ENCODE peak calls at places on chromosome 1, in nine cellular contexts. J is IMR-90, O is colonic mucosa, Q is cardiac muscle cell, A is MM.1S, C is adrenal gland, U is OCI-LY7, X is stomach, L is tibial artery. W is an unnamed sample.

GRCh38 chr1:211606914-211607751 is 28.2 kb upstream of the SLC30A1 start:
- DNase-seq in J (no peak), O (no peak), Q (peak; percentile 88), A (peak; percentile 86), C (peak; percentile 52), U (peak; percentile 73), X (no peak), L (no peak), W (no peak)

GRCh38 chr1:177907000-177907399 is 62.9 kb downstream of the SEC16B start:
- DNase-seq in J (no peak), O (no peak), Q (no peak), A (no peak), C (no peak), U (no peak), X (no peak), L (no peak), W (no peak)

GRCh38 chr1:162384601-162385279 is 3.2 kb downstream of the C1orf226 start:
- DNase-seq in J (no peak), O (no peak), Q (no peak), A (no peak), C (no peak), U (no peak), X (no peak), L (peak; percentile 44), W (no peak)

GRCh38 chr1:15196807-15197530 is 43.4 kb downstream of the TMEM51 start:
- DNase-seq in J (no peak), O (peak; percentile 90), Q (no peak), A (no peak), C (peak; percentile 7), U (no peak), X (peak; percentile 79), L (no peak), W (no peak)

GRCh38 chr1:149888999-149889289 is 10.4 kb upstream of the BOLA1 start:
- DNase-seq in J (peak; percentile 52), O (peak; percentile 34), Q (peak; percentile 71), A (no peak), C (peak; percentile 52), U (no peak), X (peak; percentile 28), L (peak; percentile 63), W (no peak)

GRCh38 chr1:16491056-16491675 is 22.9 kb downstream of the RNU1-1 start:
- DNase-seq in J (no peak), O (no peak), Q (no peak), A (no peak), C (no peak), U (no peak), X (peak; percentile 4), L (peak; percentile 35), W (no peak)

GRCh38 chr1:205542367-205542766 is 37.9 kb downstream of the CDK18 start:
- DNase-seq in J (no peak), O (peak; percentile 16), Q (no peak), A (no peak), C (no peak), U (no peak), X (peak; percentile 25), L (peak; percentile 64), W (no peak)

GRCh38 chr1:94864821-94865220 is 44.7 kb downstream of the SLC44A3 start:
- DNase-seq in J (peak; percentile 39), O (no peak), Q (no peak), A (no peak), C (peak; percentile 45), U (no peak), X (no peak), L (no peak), W (no peak)

GRCh38 chr1:23159963-23160877 is 8.4 kb downstream of the LUZP1 start:
- DNase-seq in J (no peak), O (no peak), Q (no peak), A (no peak), C (no peak), U (no peak), X (no peak), L (no peak), W (no peak)

GRCh38 chr1:198934414-198934813 is 295.6 kb downstream of the PTPRC start:
- DNase-seq in J (no peak), O (no peak), Q (no peak), A (no peak), C (no peak), U (no peak), X (no peak), L (no peak), W (no peak)

GRCh38 chr1:19448491-19449439 is 36.6 kb downstream of the CAPZB start:
- DNase-seq in J (peak; percentile 93), O (peak; percentile 56), Q (peak; percentile 89), A (no peak), C (peak; percentile 65), U (no peak), X (no peak), L (peak; percentile 82), W (no peak)

GRCh38 chr1:166464333-166464732 is 297.5 kb upstream of the FAM78B start:
- DNase-seq in J (no peak), O (no peak), Q (no peak), A (no peak), C (no peak), U (no peak), X (no peak), L (no peak), W (no peak)

GRCh38 chr1:3093928-3094626 is 25.1 kb downstream of the PRDM16 start:
- DNase-seq in J (no peak), O (no peak), Q (no peak), A (no peak), C (no peak), U (no peak), X (no peak), L (no peak), W (no peak)

GRCh38 chr1:77538956-77539509 is 143.4 kb downstream of the ZZZ3 start:
- DNase-seq in J (peak; percentile 93), O (no peak), Q (peak; percentile 85), A (no peak), C (no peak), U (no peak), X (no peak), L (no peak), W (peak; percentile 84)

GRCh38 chr1:31571340-31572295 is 4.7 kb upstream of the TINAGL1 start:
- DNase-seq in J (no peak), O (peak; percentile 16), Q (no peak), A (no peak), C (peak; percentile 16), U (peak; percentile 27), X (no peak), L (no peak), W (no peak)

GRCh38 chr1:52697795-52698674 is at the start of gene COA7:
- DNase-seq in J (peak; percentile 71), O (peak; percentile 92), Q (peak; percentile 91), A (peak; percentile 83), C (peak; percentile 87), U (peak; percentile 71), X (peak; percentile 89), L (peak; percentile 93), W (peak; percentile 48)

GRCh38 chr1:50968884-50969610 is 998 bp upstream of the CDKN2C start:
- DNase-seq in J (no peak), O (peak; percentile 60), Q (no peak), A (no peak), C (peak; percentile 67), U (peak; percentile 69), X (peak; percentile 56), L (peak; percentile 77), W (no peak)

GRCh38 chr1:91611498-91611917 is 110.9 kb downstream of the CDC7 start:
- DNase-seq in J (no peak), O (peak; percentile 38), Q (no peak), A (no peak), C (no peak), U (no peak), X (no peak), L (no peak), W (no peak)

GRCh38 chr1:21761052-21761451 is 21.9 kb downstream of the USP48 start:
- DNase-seq in J (no peak), O (no peak), Q (no peak), A (no peak), C (no peak), U (peak; percentile 29), X (no peak), L (no peak), W (no peak)

GRCh38 chr1:235156745-235157144 is 4.3 kb downstream of the RBM34 start:
- DNase-seq in J (no peak), O (peak; percentile 40), Q (no peak), A (no peak), C (no peak), U (no peak), X (no peak), L (no peak), W (no peak)
- H3K36me3 ChIP-seq in J (peaks cover 36% of the 10 kb centered on the region), O (peaks cover 7% of the 10 kb centered on the region), Q (peaks cover 25% of the 10 kb centered on the region), A (peaks cover 5% of the 10 kb centered on the region), C (peaks cover 54% of the 10 kb centered on the region), U (peaks cover 78% of the 10 kb centered on the region), X (peaks cover 26% of the 10 kb centered on the region), L (peaks cover 39% of the 10 kb centered on the region), W (peaks cover 20% of the 10 kb centered on the region)

GRCh38 chr1:206568256-206568655 is 44.0 kb downstream of the EIF2D start:
- DNase-seq in J (no peak), O (no peak), Q (no peak), A (peak; percentile 58), C (no peak), U (no peak), X (no peak), L (no peak), W (no peak)
- H3K36me3 ChIP-seq in J (no peaks in the 10 kb centered on the region), O (no peaks in the 10 kb centered on the region), Q (no peaks in the 10 kb centered on the region), A (peaks cover 20% of the 10 kb centered on the region), C (no peaks in the 10 kb centered on the region), U (no peaks in the 10 kb centered on the region), X (no peaks in the 10 kb centered on the region), L (no peaks in the 10 kb centered on the region), W (no peaks in the 10 kb centered on the region)

DNA sequence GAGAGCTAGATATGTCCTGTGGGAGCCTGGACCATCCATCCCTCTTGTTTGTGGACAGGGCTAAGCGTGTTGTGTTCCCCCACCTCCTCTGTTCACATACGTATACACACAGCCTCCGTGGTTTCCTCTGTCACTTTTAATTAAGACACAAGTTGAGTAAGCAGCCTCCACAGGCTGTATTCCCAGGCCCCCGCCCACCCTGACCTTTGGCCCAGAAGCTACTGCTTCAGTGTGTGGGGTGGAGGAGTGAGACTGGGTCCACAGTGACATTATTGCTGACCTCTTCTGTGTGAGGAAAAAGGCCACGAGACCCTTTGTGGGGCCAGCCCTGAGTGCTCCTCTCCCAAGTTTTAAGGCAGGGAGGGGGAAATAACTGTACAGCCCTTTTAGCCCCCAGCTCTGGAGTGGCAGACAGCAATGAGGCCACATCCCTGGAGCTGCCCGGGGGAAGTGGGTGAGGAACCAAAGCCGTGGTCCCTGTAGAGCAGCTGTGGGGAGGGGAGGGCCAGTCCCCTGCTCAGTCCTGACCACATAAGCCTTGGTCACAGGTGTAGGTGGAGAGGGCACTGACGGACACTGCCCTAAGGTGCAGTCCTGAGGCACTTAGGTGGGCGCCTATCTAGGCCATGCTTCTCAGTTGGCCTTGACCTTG is 4.4 kb downstream of the ELOVL1 start:
- DNase-seq in J (no peak), O (peak; percentile 64), Q (no peak), A (no peak), C (no peak), U (peak; percentile 8), X (no peak), L (no peak), W (no peak)
- H3K36me3 ChIP-seq in J (peaks cover 47% of the 10 kb centered on the region), O (peaks cover 25% of the 10 kb centered on the region), Q (peaks cover 46% of the 10 kb centered on the region), A (peaks cover 9% of the 10 kb centered on the region), C (peaks cover 43% of the 10 kb centered on the region), U (peaks cover 67% of the 10 kb centered on the region), X (peaks cover 36% of the 10 kb centered on the region), L (peaks cover 29% of the 10 kb centered on the region), W (peaks cover 12% of the 10 kb centered on the region)

DNA sequence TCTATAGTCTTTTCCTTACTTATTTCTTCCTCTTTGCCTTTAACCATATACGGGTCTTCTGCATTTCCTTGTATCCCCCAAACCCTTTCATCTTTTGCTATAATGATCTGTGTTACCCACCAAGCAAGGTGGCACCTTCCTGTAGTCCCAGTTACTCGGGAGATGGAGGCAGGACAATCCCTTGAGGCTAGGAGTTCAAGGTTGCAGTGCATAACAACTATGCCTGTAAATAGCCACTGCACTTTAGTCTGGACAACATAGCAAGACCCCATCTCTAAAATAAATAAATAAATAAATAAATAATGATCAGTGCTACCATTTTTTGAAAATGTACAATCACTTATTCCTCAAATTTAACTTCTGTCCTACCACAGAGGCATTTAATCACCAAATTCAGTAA is 11.5 kb downstream of the DR1 start:
- DNase-seq in J (no peak), O (no peak), Q (no peak), A (no peak), C (no peak), U (no peak), X (no peak), L (no peak), W (no peak)
- H3K36me3 ChIP-seq in J (peaks cover 21% of the 10 kb centered on the region), O (no peaks in the 10 kb centered on the region), Q (peaks cover 23% of the 10 kb centered on the region), A (no peaks in the 10 kb centered on the region), C (peaks cover 22% of the 10 kb centered on the region), U (peaks cover 99% of the 10 kb centered on the region), X (peaks cover 17% of the 10 kb centered on the region), L (peaks cover 32% of the 10 kb centered on the region), W (peaks cover 25% of the 10 kb centered on the region)

W was measured in Panc1.